ENCODE peak calls at places on chromosome 12, in seven cellular contexts. Y, N, F, Q, M, U and K are unnamed samples.
A peak's percentile ranks its signal among the peaks of the same experiment; 100 is the strongest.

GRCh38 chr12:20040844-20041243 is 327.5 kb upstream of the PDE3A start:
- DNase-seq in Q (no peak), U (no peak), M (no peak), Y (no peak), N (no peak), F (no peak), K (peak; percentile 10)

GRCh38 chr12:93502802-93503623 is 35.7 kb downstream of the MRPL42 start:
- DNase-seq in U (no peak), M (peak; percentile 21), N (no peak), F (peak; percentile 36), Q (no peak), Y (peak; percentile 12), K (peak; percentile 48)

GRCh38 chr12:107580750-107581529 is 104.7 kb upstream of the PWP1 start:
- DNase-seq in U (no peak), Q (no peak), N (peak; percentile 85), Y (no peak), F (no peak), M (no peak), K (no peak)

GRCh38 chr12:77324416-77324762 is 259.0 kb upstream of the E2F7 start:
- DNase-seq in Q (no peak), N (no peak), M (no peak), F (no peak), U (no peak), Y (no peak), K (no peak)

GRCh38 chr12:92612611-92613010 is 90.2 kb upstream of the PLEKHG7 start:
- DNase-seq in Q (no peak), Y (no peak), U (no peak), M (no peak), F (no peak), N (no peak), K (no peak)

GRCh38 chr12:123471374-123472068 is 13.6 kb downstream of the SNRNP35 start:
- DNase-seq in N (no peak), Y (no peak), Q (no peak), F (no peak), U (no peak), M (no peak), K (no peak)

GRCh38 chr12:19151298-19151697 is 21.8 kb downstream of the PLEKHA5 start:
- DNase-seq in M (no peak), Y (no peak), Q (no peak), U (no peak), F (no peak), N (no peak), K (no peak)

GRCh38 chr12:3229577-3229976 is 152.4 kb downstream of the TSPAN9 start:
- DNase-seq in Q (no peak), N (no peak), M (no peak), U (no peak), F (no peak), Y (no peak), K (no peak)

GRCh38 chr12:12097821-12098688 is 27.3 kb downstream of the BCL2L14 start:
- DNase-seq in Y (no peak), U (no peak), F (no peak), N (no peak), M (no peak), Q (no peak), K (no peak)

GRCh38 chr12:88753074-88753473 is 172.8 kb upstream of the KITLG start:
- DNase-seq in N (no peak), F (no peak), Q (no peak), M (no peak), Y (no peak), U (no peak), K (no peak)

GRCh38 chr12:40010899-40011774 is 94.7 kb downstream of the SLC2A13 start:
- DNase-seq in Y (peak; percentile 11), U (peak; percentile 20), M (peak; percentile 41), F (peak; percentile 21), N (no peak), Q (no peak), K (peak; percentile 52)

GRCh38 chr12:66217342-66217929 is 28.4 kb downstream of the IRAK3 start:
- DNase-seq in Y (no peak), U (no peak), M (no peak), F (no peak), N (no peak), Q (no peak), K (no peak)

GRCh38 chr12:112121780-112122565 is 3.4 kb upstream of the TRAFD1 start:
- DNase-seq in Q (peak; percentile 72), N (no peak), F (peak; percentile 84), Y (peak; percentile 77), M (peak; percentile 26), U (peak; percentile 36), K (peak; percentile 93)

GRCh38 chr12:28191018-28191595 is 851 bp downstream of the CCDC91 start:
- DNase-seq in M (no peak), Y (no peak), Q (no peak), F (no peak), N (no peak), U (peak; percentile 25), K (no peak)

GRCh38 chr12:14400599-14400998 is 35.1 kb downstream of the ATF7IP start:
- DNase-seq in Y (no peak), U (no peak), F (no peak), Q (no peak), N (no peak), M (no peak), K (no peak)

GRCh38 chr12:115451151-115451784 is 767.3 kb upstream of the TBX3 start:
- DNase-seq in Y (no peak), N (no peak), U (no peak), M (no peak), F (no peak), Q (no peak), K (no peak)

GRCh38 chr12:108773798-108774788 is 42.8 kb upstream of the CORO1C start:
- DNase-seq in N (peak; percentile 85), Q (peak; percentile 86), F (peak; percentile 88), Y (peak; percentile 86), M (no peak), U (peak; percentile 80), K (peak; percentile 55)

GRCh38 chr12:25436206-25436912 is 116.7 kb downstream of the LMNTD1 start:
- DNase-seq in Y (peak; percentile 8), M (peak; percentile 70), U (no peak), F (no peak), Q (no peak), N (no peak), K (peak; percentile 27)

GRCh38 chr12:53729659-53730058 is 2.4 kb upstream of the CALCOCO1 start:
- DNase-seq in F (no peak), N (no peak), U (no peak), Q (no peak), Y (no peak), M (no peak), K (no peak)

DNA sequence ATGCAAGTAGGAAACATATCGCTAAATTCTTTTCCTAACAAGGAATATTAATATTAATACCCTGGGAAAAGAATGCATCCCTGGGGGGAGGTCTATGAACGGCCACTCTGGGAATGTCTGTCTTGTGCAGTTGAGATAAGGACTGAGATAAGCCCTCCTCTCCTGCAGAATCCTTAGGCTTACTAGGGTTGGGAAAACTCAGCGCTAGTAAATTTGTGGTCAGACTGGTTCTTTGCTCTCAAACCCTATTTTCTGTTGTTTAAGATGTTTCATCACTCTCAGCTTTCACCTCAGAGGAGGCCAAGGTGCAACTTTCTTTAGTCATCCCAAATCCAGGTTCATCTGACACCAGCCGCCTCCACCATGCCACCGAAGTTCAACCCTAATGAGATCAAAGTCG is 11.2 kb upstream of the RESF1 start:
- DNase-seq in F (no peak), N (no peak), Q (no peak), M (no peak), U (no peak), Y (no peak), K (no peak)
- H3K9me3 ChIP-seq in F (no peaks in the 10 kb centered on the region), N (no peaks in the 10 kb centered on the region), Q (peaks cover 5% of the 10 kb centered on the region), M (no peaks in the 10 kb centered on the region), U (no peaks in the 10 kb centered on the region), Y (no peaks in the 10 kb centered on the region), K (no peaks in the 10 kb centered on the region)

GRCh38 chr12:125461831-125462230 is 396.6 kb downstream of the AACS start:
- DNase-seq in Q (no peak), F (no peak), U (no peak), M (no peak), N (no peak), Y (no peak), K (no peak)
- H3K9me3 ChIP-seq in Q (no peaks in the 10 kb centered on the region), F (no peaks in the 10 kb centered on the region), U (no peaks in the 10 kb centered on the region), M (no peaks in the 10 kb centered on the region), N (no peaks in the 10 kb centered on the region), Y (no peaks in the 10 kb centered on the region), K (no peaks in the 10 kb centered on the region)

GRCh38 chr12:34396006-34396860 is 373.9 kb downstream of the ALG10 start:
- DNase-seq in Y (peak; percentile 2), U (no peak), Q (peak; percentile 20), M (no peak), N (peak; percentile 44), F (peak; percentile 3), K (peak; percentile 2)
- H3K9me3 ChIP-seq in Y (peaks cover 11% of the 10 kb centered on the region), U (peaks cover 5% of the 10 kb centered on the region), Q (peaks cover 13% of the 10 kb centered on the region), M (no peaks in the 10 kb centered on the region), N (peaks cover 100% of the 10 kb centered on the region), F (no peaks in the 10 kb centered on the region), K (no peaks in the 10 kb centered on the region)

GRCh38 chr12:131028587-131029338 is 75.1 kb downstream of the ADGRD1 start:
- DNase-seq in M (no peak), F (no peak), U (no peak), N (no peak), Y (no peak), Q (peak; percentile 68), K (no peak)
- H3K9me3 ChIP-seq in M (no peaks in the 10 kb centered on the region), F (no peaks in the 10 kb centered on the region), U (no peaks in the 10 kb centered on the region), N (no peaks in the 10 kb centered on the region), Y (no peaks in the 10 kb centered on the region), Q (no peaks in the 10 kb centered on the region), K (no peaks in the 10 kb centered on the region)